ENCODE peak calls at places on chromosomes 2 and 18, in nine cellular contexts. G is HFFc6; E is retina; U is smooth muscle cell of the brain vasculature; C is NCI-H2081; P is NCI-H1436; N is activated naive CD4-positive, alpha-beta T cell treated with Interleukin-2 at 50 U/mL for 16 hours; F is germinal center; M is left ventricle myocardium inferior. O is an unnamed sample.

GRCh38 chr2:235055891-235056516 is 104.2 kb downstream of the SH3BP4 start:
- DNase-seq in N (no peak), M (no peak), E (no peak), G (no peak), U (no peak), C (no peak), F (no peak), P (peak), O (no peak)

GRCh38 chr18:54233228-54233625 is 8.8 kb upstream of the MBD2 start:
- DNase-seq in P (no peak), U (no peak), N (no peak), E (no peak), M (no peak), F (no peak), C (no peak), G (no peak), O (no peak)

GRCh38 chr2:228768818-228769217 is 502.3 kb downstream of the PID1 start:
- DNase-seq in P (no peak), C (no peak), U (peak), G (peak), N (no peak), F (no peak), E (no peak), M (no peak), O (no peak)

GRCh38 chr18:62101236-62101635 is 85.6 kb downstream of the PIGN start:
- DNase-seq in G (no peak), F (no peak), E (no peak), P (no peak), C (no peak), M (no peak), U (no peak), N (no peak), O (no peak)

GRCh38 chr2:214765180-214765579 is 44.3 kb downstream of the BARD1 start:
- DNase-seq in U (no peak), N (no peak), G (no peak), F (no peak), C (no peak), P (no peak), E (no peak), M (no peak), O (no peak)

GRCh38 chr18:21550510-21550970 is 50.0 kb downstream of the ESCO1 start:
- DNase-seq in N (no peak), F (no peak), E (no peak), M (no peak), P (no peak), U (no peak), G (no peak), C (no peak), O (no peak)

GRCh38 chr2:73063909-73064875 is 7.3 kb downstream of the SFXN5 start:
- DNase-seq in P (no peak), F (no peak), N (no peak), C (no peak), U (peak), G (peak), E (no peak), M (no peak), O (no peak)

GRCh38 chr2:235495373-235496238 is 1.8 kb downstream of the AGAP1 start:
- DNase-seq in F (no peak), P (no peak), G (no peak), N (no peak), E (no peak), C (no peak), M (no peak), U (no peak), O (no peak)

GRCh38 chr18:38539373-38539772 is 973.8 kb upstream of the CELF4 start:
- DNase-seq in C (no peak), M (no peak), U (no peak), P (no peak), N (no peak), G (no peak), E (peak), F (no peak), O (no peak)

GRCh38 chr2:158189526-158189925 is 87.8 kb downstream of the UPP2 start:
- DNase-seq in P (no peak), C (no peak), G (no peak), F (no peak), E (no peak), N (no peak), M (no peak), U (no peak), O (no peak)

GRCh38 chr2:2950403-2950952 is 427.1 kb downstream of the EIPR1 start:
- DNase-seq in E (no peak), U (no peak), N (no peak), C (no peak), G (no peak), P (peak), F (no peak), M (no peak), O (no peak)

GRCh38 chr2:150872919-150873772 is 385.7 kb upstream of the RND3 start:
- DNase-seq in M (no peak), F (no peak), U (no peak), N (no peak), C (no peak), E (peak), P (no peak), G (no peak), O (no peak)

GRCh38 chr2:231682546-231683291 is 25.6 kb upstream of the PTMA start:
- DNase-seq in N (no peak), C (peak), F (no peak), U (no peak), E (peak), P (no peak), G (no peak), M (no peak), O (no peak)